ENCODE peak calls at places on chromosome 21, in five cellular contexts. K is SK-N-SH, C is mammary epithelial cell, E is IMR-90, O is GM23248. L is an unnamed sample. For H3K27me3 and H3K9me3, the result is how much of the 10 kb centered on the place peaks cover.

GRCh38 chr21:43940329-43940653 is 71.8 kb upstream of the TRAPPC10 start:
- DNase-seq in K (no peak), O (no peak), E (no peak), C (no peak), L (no peak)

GRCh38 chr21:44378646-44379581 is 25.5 kb downstream of the TRPM2 start:
- DNase-seq in K (peak), E (no peak), C (no peak), O (no peak), L (no peak)

GRCh38 chr21:30518876-30519275 is 16.9 kb upstream of the KRTAP19-5 start:
- DNase-seq in E (no peak), C (peak), K (no peak), O (no peak), L (no peak)

GRCh38 chr21:25750085-25750484 is 15.3 kb downstream of the GABPA start:
- DNase-seq in E (no peak), K (no peak), O (no peak), C (no peak), L (no peak)

GRCh38 chr21:33121715-33122475 is 52.0 kb downstream of the OLIG1 start:
- DNase-seq in E (peak), C (peak), O (peak), K (peak), L (peak)

GRCh38 chr21:17441370-17441769 is 71.5 kb upstream of the CXADR start:
- DNase-seq in C (peak), K (no peak), O (no peak), E (peak), L (peak)

GRCh38 chr21:27715131-27715530 is 748.2 kb upstream of the ADAMTS5 start:
- DNase-seq in O (no peak), K (no peak), E (no peak), C (no peak), L (no peak)

GRCh38 chr21:37153193-37153934 is 80.3 kb downstream of the TTC3 start:
- DNase-seq in K (no peak), O (peak), C (no peak), E (peak), L (peak)

GRCh38 chr21:25186278-25186677 is 421.0 kb downstream of the MRPL39 start:
- DNase-seq in C (no peak), K (no peak), E (no peak), O (no peak), L (peak)

GRCh38 chr21:33634254-33634653 is 7.3 kb downstream of the CRYZL1 start:
- DNase-seq in K (no peak), E (no peak), C (no peak), O (no peak), L (no peak)

GRCh38 chr21:36047139-36047538 is 13.2 kb downstream of the SETD4 start:
- DNase-seq in O (no peak), C (no peak), E (no peak), K (no peak), L (no peak)

GRCh38 chr21:17987328-17987727 is 168.2 kb upstream of the C21orf91 start:
- DNase-seq in E (no peak), K (no peak), C (no peak), O (no peak), L (no peak)

GRCh38 chr21:38914531-38915385 is 109.0 kb downstream of the ETS2 start:
- DNase-seq in C (no peak), K (no peak), O (peak), E (peak), L (peak)

DNA sequence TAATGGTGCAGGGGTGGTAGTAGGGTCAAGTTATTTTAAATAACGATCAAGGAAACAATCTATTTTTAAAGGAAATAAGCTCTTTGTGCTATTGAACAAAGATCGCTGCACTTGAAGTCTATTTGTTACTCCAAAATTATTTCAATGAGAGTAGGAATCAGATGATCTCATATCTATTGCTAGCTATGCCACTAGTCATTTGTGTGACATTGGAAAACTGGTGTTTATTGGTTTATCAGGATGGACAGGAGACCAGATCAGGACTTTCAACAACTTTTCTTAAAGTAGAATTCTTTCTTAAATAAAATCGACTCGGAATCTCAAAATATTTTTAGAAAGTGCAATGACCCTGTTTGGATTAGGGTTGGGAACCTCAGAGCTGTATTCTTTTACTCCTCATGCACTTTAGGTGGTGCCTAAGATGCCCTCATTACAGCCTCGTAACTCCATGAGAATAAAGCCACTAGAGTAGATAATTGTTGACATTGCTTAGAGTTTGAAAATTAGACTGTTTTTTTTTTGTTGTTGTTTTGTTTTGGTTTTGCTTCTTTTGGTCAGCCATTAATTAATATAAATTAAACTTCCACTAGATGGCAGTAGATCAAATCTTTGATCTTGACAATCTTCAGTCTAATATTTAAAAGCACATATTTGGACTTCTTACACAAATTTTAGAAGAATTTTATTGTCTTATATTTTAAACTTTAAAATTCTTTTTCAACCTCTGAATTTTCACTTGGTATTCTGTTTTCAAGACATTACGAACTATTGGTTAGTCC is 352.4 kb downstream of the USP25 start:
- DNase-seq in E (peak), K (no peak), O (peak), C (no peak), L (peak)
- H3K9ac ChIP-seq in E (no peak), K (no peak), O (peak), C (no peak), L (no peak)

GRCh38 chr21:29297483-29298347 is 1.0 kb upstream of the BACH1 start:
- DNase-seq in K (no peak), C (no peak), O (no peak), E (no peak), L (no peak)
- H3K27me3 ChIP-seq in K (under half), C (under half), O (under half), E (under half), L (under half)

GRCh38 chr21:40752125-40752524 is 94.8 kb downstream of the DSCAM start:
- DNase-seq in C (no peak), K (no peak), E (no peak), O (no peak), L (no peak)

GRCh38 chr21:40759061-40759460 is 87.9 kb downstream of the DSCAM start:
- DNase-seq in C (no peak), E (no peak), O (no peak), K (no peak), L (no peak)

GRCh38 chr21:40757366-40757765 is 89.6 kb downstream of the DSCAM start:
- DNase-seq in O (no peak), K (no peak), C (no peak), E (no peak), L (no peak)

GRCh38 chr21:40754466-40754865 is 92.5 kb downstream of the DSCAM start:
- DNase-seq in O (no peak), K (no peak), C (no peak), E (no peak), L (no peak)

GRCh38 chr21:40753756-40754155 is 93.2 kb downstream of the DSCAM start:
- DNase-seq in O (no peak), E (no peak), C (no peak), K (no peak), L (no peak)
- H3K9me3 ChIP-seq in O (under half), E (under half), C (under half), K (under half), L (under half)

GRCh38 chr21:41916888-41917433 is 36.9 kb downstream of the C2CD2 start:
- DNase-seq in C (no peak), O (no peak), K (no peak), E (no peak), L (no peak)
- H3K9ac ChIP-seq in C (no peak), O (no peak), K (no peak), E (no peak), L (no peak)

DNA sequence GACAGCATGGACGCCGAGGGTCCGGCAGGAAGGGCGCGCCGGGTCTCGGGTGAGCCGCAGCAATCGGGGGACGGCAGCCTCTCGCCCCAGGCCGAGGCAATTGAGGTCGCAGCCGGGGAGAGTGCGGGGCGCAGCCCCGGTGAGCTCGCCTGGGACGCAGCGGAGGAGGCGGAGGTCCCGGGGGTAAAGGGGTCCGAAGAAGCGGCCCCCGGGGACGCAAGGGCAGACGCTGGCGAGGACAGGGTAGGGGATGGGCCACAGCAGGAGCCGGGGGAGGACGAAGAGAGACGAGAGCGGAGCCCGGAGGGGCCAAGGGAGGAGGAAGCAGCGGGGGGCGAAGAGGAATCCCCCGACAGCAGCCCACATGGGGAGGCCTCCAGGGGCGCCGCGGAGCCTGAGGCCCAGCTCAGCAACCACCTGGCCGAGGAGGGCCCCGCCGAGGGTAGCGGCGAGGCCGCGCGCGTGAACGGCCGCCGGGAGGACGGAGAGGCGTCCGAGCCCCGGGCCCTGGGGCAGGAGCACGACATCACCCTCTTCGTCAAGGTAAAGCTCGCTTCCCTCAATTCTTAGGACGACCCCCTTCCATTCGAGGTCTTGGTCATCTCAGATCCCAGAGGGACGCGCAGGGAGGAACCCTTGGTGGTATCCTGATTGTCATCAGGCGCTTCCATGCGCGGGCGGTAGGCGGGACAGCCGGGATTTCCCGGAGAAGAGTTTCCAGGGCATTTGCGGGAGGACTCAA is 1.6 kb downstream of the CLIC6 start:
- DNase-seq in E (no peak), C (peak), K (peak), O (peak), L (peak)
- H3K27me3 ChIP-seq in E (half or more), C (under half), K (half or more), O (half or more), L (under half)

GRCh38 chr21:22889445-22889844 is 1891.2 kb downstream of the NCAM2 start:
- DNase-seq in K (no peak), C (no peak), E (no peak), O (no peak), L (no peak)
- H3K9me3 ChIP-seq in K (under half), C (under half), E (under half), O (under half), L (under half)

GRCh38 chr21:45418301-45419071 is 13.5 kb downstream of the COL18A1 start:
- DNase-seq in E (no peak), K (no peak), O (no peak), C (no peak), L (no peak)
- H3K9ac ChIP-seq in E (no peak), K (no peak), O (no peak), C (no peak), L (no peak)

DNA sequence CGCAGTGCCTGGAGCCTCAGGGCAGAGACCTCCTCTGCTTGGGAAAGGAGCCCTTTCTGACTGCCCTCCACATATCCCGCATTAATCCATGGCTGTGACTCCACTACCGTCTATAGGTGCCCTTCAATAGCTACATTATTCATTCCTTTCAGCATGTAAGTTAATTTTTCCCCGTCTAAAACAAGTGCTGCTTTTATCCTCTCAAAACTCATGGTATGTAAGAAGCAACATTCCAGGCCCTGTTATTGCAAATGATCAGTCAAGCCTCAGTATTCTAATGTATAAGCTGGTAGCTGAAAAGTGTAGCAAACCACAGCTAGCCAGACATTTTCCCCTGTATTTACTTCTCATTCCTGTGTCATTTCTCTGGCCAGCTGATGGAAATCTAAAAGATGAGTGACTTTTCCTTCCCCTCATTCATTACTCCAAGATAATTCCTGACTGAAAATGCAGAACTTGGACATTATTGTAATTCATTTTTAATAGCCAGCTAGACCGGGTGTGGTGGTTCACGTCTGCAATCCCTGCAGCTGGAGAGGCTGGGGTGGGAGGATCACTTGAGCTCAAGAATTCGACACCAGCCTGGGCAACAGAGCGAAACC is 88.6 kb upstream of the SOD1 start:
- DNase-seq in K (no peak), O (no peak), E (no peak), C (no peak), L (no peak)
- H3K27me3 ChIP-seq in K (under half), O (under half), E (under half), C (under half), L (under half)

L was measured in fibroblast of lung.